ENCODE peak calls at places on chromosome 1, in five cellular contexts. One of them, this sample, is unnamed. For H3K27me3, the result is how much of the 10 kb centered on the place peaks cover.

GRCh38 chr1:112625696-112626095 is 6.1 kb downstream of the CAPZA1 start:
- DNase-seq in IMR-90: no peak
- DNase-seq in mesenchymal stem cell: peak
- DNase-seq in colonic mucosa: no peak
- DNase-seq in HepG2: no peak
- DNase-seq in this sample: no peak

GRCh38 chr1:111358964-111359363 is 68.3 kb downstream of the CHIA start:
- DNase-seq in colonic mucosa: no peak
- DNase-seq in mesenchymal stem cell: no peak
- DNase-seq in HepG2: no peak
- DNase-seq in IMR-90: no peak
- DNase-seq in this sample: no peak

GRCh38 chr1:10867138-10867721 is 70.8 kb upstream of the CASZ1 start:
- DNase-seq in IMR-90: peak
- DNase-seq in colonic mucosa: peak
- DNase-seq in HepG2: no peak
- DNase-seq in mesenchymal stem cell: peak
- DNase-seq in this sample: peak

GRCh38 chr1:226438007-226438406 is 30.1 kb upstream of the PARP1 start:
- DNase-seq in colonic mucosa: no peak
- DNase-seq in HepG2: peak
- DNase-seq in mesenchymal stem cell: peak
- DNase-seq in IMR-90: no peak
- DNase-seq in this sample: no peak

GRCh38 chr1:84145051-84145450 is 980 bp downstream of the PRKACB start:
- DNase-seq in HepG2: no peak
- DNase-seq in mesenchymal stem cell: no peak
- DNase-seq in IMR-90: peak
- DNase-seq in colonic mucosa: peak
- DNase-seq in this sample: no peak

GRCh38 chr1:97603776-97604175 is 317.1 kb downstream of the DPYD start:
- DNase-seq in mesenchymal stem cell: peak
- DNase-seq in IMR-90: peak
- DNase-seq in colonic mucosa: no peak
- DNase-seq in HepG2: no peak
- DNase-seq in this sample: no peak

GRCh38 chr1:99385852-99386251 is 121.6 kb downstream of the PLPPR4 start:
- DNase-seq in mesenchymal stem cell: no peak
- DNase-seq in HepG2: no peak
- DNase-seq in colonic mucosa: no peak
- DNase-seq in IMR-90: no peak
- DNase-seq in this sample: no peak

GRCh38 chr1:228358764-228359612 is 47.6 kb downstream of the TRIM11 start:
- DNase-seq in mesenchymal stem cell: no peak
- DNase-seq in IMR-90: no peak
- DNase-seq in colonic mucosa: no peak
- DNase-seq in HepG2: no peak
- DNase-seq in this sample: no peak

GRCh38 chr1:48572632-48573258 is 100.7 kb upstream of the SPATA6 start:
- DNase-seq in IMR-90: peak
- DNase-seq in mesenchymal stem cell: peak
- DNase-seq in colonic mucosa: peak
- DNase-seq in HepG2: peak
- DNase-seq in this sample: peak

GRCh38 chr1:8597455-8597854 is 220.0 kb downstream of the RERE start:
- DNase-seq in colonic mucosa: no peak
- DNase-seq in IMR-90: peak
- DNase-seq in mesenchymal stem cell: no peak
- DNase-seq in HepG2: no peak
- DNase-seq in this sample: no peak

GRCh38 chr1:235107368-235108184 is 21.1 kb downstream of the TOMM20 start:
- DNase-seq in IMR-90: no peak
- DNase-seq in colonic mucosa: no peak
- DNase-seq in HepG2: no peak
- DNase-seq in mesenchymal stem cell: no peak
- DNase-seq in this sample: peak

GRCh38 chr1:63593887-63594617 is 841 bp downstream of the PGM1 start:
- DNase-seq in mesenchymal stem cell: peak
- DNase-seq in colonic mucosa: peak
- DNase-seq in HepG2: peak
- DNase-seq in IMR-90: peak
- DNase-seq in this sample: peak

GRCh38 chr1:3625151-3625907 is 514 bp downstream of the TPRG1L start:
- DNase-seq in mesenchymal stem cell: peak
- DNase-seq in IMR-90: peak
- DNase-seq in colonic mucosa: peak
- DNase-seq in HepG2: peak
- DNase-seq in this sample: peak

GRCh38 chr1:230375795-230376194 is 50.3 kb downstream of the PGBD5 start:
- DNase-seq in mesenchymal stem cell: no peak
- DNase-seq in HepG2: no peak
- DNase-seq in IMR-90: no peak
- DNase-seq in colonic mucosa: no peak
- DNase-seq in this sample: no peak

GRCh38 chr1:204621391-204621790 is 64.1 kb downstream of the LRRN2 start:
- DNase-seq in mesenchymal stem cell: no peak
- DNase-seq in IMR-90: no peak
- DNase-seq in HepG2: no peak
- DNase-seq in colonic mucosa: no peak
- DNase-seq in this sample: no peak

GRCh38 chr1:226827458-226827857 is 43.0 kb upstream of the PSEN2 start:
- DNase-seq in HepG2: no peak
- DNase-seq in mesenchymal stem cell: no peak
- DNase-seq in colonic mucosa: peak
- DNase-seq in IMR-90: no peak
- DNase-seq in this sample: peak

GRCh38 chr1:31579374-31579773 is 3.1 kb downstream of the TINAGL1 start:
- DNase-seq in IMR-90: no peak
- DNase-seq in colonic mucosa: no peak
- DNase-seq in mesenchymal stem cell: no peak
- DNase-seq in HepG2: no peak
- DNase-seq in this sample: peak

GRCh38 chr1:88892146-88892877 is 945 bp upstream of the GTF2B start:
- DNase-seq in colonic mucosa: no peak
- DNase-seq in HepG2: peak
- DNase-seq in IMR-90: peak
- DNase-seq in mesenchymal stem cell: peak
- DNase-seq in this sample: peak

GRCh38 chr1:7948950-7949349 is 8.3 kb upstream of the TNFRSF9 start:
- DNase-seq in IMR-90: peak
- DNase-seq in HepG2: no peak
- DNase-seq in colonic mucosa: no peak
- DNase-seq in mesenchymal stem cell: peak
- DNase-seq in this sample: no peak

GRCh38 chr1:241310451-241310850 is 46.6 kb downstream of the RGS7 start:
- DNase-seq in HepG2: no peak
- DNase-seq in IMR-90: peak
- DNase-seq in colonic mucosa: no peak
- DNase-seq in mesenchymal stem cell: no peak
- DNase-seq in this sample: no peak

GRCh38 chr1:66542811-66543767 is 9.1 kb downstream of the SGIP1 start:
- DNase-seq in colonic mucosa: peak
- DNase-seq in IMR-90: peak
- DNase-seq in mesenchymal stem cell: peak
- DNase-seq in HepG2: peak
- DNase-seq in this sample: no peak

GRCh38 chr1:229158317-229159294 is 112.3 kb upstream of the RAB4A start:
- DNase-seq in IMR-90: no peak
- DNase-seq in colonic mucosa: peak
- DNase-seq in HepG2: no peak
- DNase-seq in mesenchymal stem cell: peak
- DNase-seq in this sample: no peak

GRCh38 chr1:173301507-173301906 is 94.4 kb upstream of the TNFSF4 start:
- DNase-seq in HepG2: no peak
- DNase-seq in mesenchymal stem cell: peak
- DNase-seq in colonic mucosa: no peak
- DNase-seq in IMR-90: no peak
- DNase-seq in this sample: no peak

GRCh38 chr1:235818632-235819136 is 48.0 kb downstream of the LYST start:
- DNase-seq in IMR-90: no peak
- DNase-seq in HepG2: no peak
- DNase-seq in mesenchymal stem cell: no peak
- DNase-seq in colonic mucosa: no peak
- DNase-seq in this sample: no peak

GRCh38 chr1:14529436-14529835 is 69.0 kb upstream of the KAZN start:
- DNase-seq in mesenchymal stem cell: no peak
- DNase-seq in IMR-90: no peak
- DNase-seq in colonic mucosa: no peak
- DNase-seq in HepG2: no peak
- DNase-seq in this sample: no peak

GRCh38 chr1:109399326-109399957 is 1.7 kb upstream of the SORT1 start:
- DNase-seq in IMR-90: peak
- DNase-seq in colonic mucosa: peak
- DNase-seq in HepG2: peak
- DNase-seq in mesenchymal stem cell: peak
- DNase-seq in this sample: no peak

GRCh38 chr1:12541274-12542137 is 76.5 kb downstream of the DHRS3 start:
- DNase-seq in colonic mucosa: peak
- DNase-seq in IMR-90: peak
- DNase-seq in mesenchymal stem cell: peak
- DNase-seq in HepG2: no peak
- DNase-seq in this sample: peak

GRCh38 chr1:236942431-236942830 is 61.8 kb downstream of the MT1HL1 start:
- DNase-seq in IMR-90: no peak
- DNase-seq in colonic mucosa: no peak
- DNase-seq in mesenchymal stem cell: no peak
- DNase-seq in HepG2: no peak
- DNase-seq in this sample: no peak

GRCh38 chr1:6352138-6352563 is 41.4 kb downstream of the ACOT7 start:
- DNase-seq in colonic mucosa: peak
- DNase-seq in mesenchymal stem cell: no peak
- DNase-seq in IMR-90: no peak
- DNase-seq in HepG2: peak
- DNase-seq in this sample: peak

GRCh38 chr1:178126790-178127189 is 32.9 kb downstream of the RASAL2 start:
- DNase-seq in HepG2: peak
- DNase-seq in colonic mucosa: no peak
- DNase-seq in IMR-90: peak
- DNase-seq in mesenchymal stem cell: peak
- DNase-seq in this sample: no peak

GRCh38 chr1:56854521-56855099 is at the start of gene C8A:
- DNase-seq in mesenchymal stem cell: no peak
- DNase-seq in IMR-90: no peak
- DNase-seq in HepG2: peak
- DNase-seq in colonic mucosa: no peak
- DNase-seq in this sample: no peak

GRCh38 chr1:199747984-199748383 is 279.5 kb upstream of the NR5A2 start:
- DNase-seq in mesenchymal stem cell: no peak
- DNase-seq in HepG2: no peak
- DNase-seq in colonic mucosa: no peak
- DNase-seq in IMR-90: no peak
- DNase-seq in this sample: peak

GRCh38 chr1:167059045-167059728 is 31.0 kb downstream of the GPA33 start:
- DNase-seq in colonic mucosa: peak
- DNase-seq in mesenchymal stem cell: peak
- DNase-seq in HepG2: peak
- DNase-seq in IMR-90: peak
- DNase-seq in this sample: peak

GRCh38 chr1:154883919-154884867 is 14.1 kb upstream of the KCNN3 start:
- DNase-seq in mesenchymal stem cell: no peak
- DNase-seq in HepG2: no peak
- DNase-seq in IMR-90: no peak
- DNase-seq in colonic mucosa: no peak
- DNase-seq in this sample: peak
- H3K27ac ChIP-seq in mesenchymal stem cell: no peak
- H3K27ac ChIP-seq in HepG2: no peak
- H3K27ac ChIP-seq in IMR-90: no peak
- H3K27ac ChIP-seq in colonic mucosa: no peak
- H3K27ac ChIP-seq in this sample: no peak

DNA sequence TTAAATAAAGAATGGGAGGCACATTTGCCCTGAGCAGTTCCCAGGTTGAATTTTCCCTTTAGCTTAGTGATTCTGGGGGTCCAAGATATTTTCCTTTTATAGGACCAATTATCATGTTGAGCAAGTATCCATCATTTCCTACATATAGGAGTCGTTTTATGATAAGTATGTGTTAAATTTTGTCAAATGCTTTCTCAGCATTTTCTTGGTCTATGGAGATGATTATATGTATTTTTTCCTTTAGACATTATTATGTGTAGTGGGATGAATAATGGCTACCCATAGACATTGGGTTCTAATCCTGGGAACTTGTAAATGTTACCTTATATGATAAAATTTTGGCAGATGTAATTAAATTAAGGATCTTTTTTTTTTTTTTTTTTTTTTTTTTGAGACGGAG is 128.7 kb downstream of the LMO4 start:
- DNase-seq in HepG2: no peak
- DNase-seq in colonic mucosa: no peak
- DNase-seq in IMR-90: no peak
- DNase-seq in mesenchymal stem cell: no peak
- DNase-seq in this sample: no peak
- H3K9ac ChIP-seq in HepG2: no peak
- H3K9ac ChIP-seq in colonic mucosa: no peak
- H3K9ac ChIP-seq in IMR-90: no peak
- H3K9ac ChIP-seq in mesenchymal stem cell: no peak
- H3K9ac ChIP-seq in this sample: no peak

DNA sequence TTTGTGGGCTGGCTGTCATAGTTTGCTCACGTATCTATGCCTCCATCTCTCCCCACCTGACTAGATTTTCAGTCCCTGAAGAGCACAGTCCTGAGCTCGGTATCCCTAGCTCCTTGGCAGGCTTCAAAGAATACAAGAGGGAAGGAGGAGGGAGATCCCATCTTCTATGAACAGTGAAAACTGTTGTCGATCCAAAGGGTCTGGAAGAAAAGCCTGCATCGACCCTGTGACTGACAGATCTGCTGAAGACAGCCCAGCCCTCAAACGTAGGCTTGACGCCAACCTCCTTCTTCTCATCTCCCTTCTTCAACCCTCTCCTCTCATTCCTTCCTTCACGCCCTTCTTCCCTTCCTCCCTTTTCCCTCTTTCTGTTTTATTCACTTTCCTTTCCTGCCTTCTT is 13.3 kb upstream of the ADORA1 start:
- DNase-seq in HepG2: no peak
- DNase-seq in mesenchymal stem cell: no peak
- DNase-seq in IMR-90: no peak
- DNase-seq in colonic mucosa: no peak
- DNase-seq in this sample: no peak
- H3K27me3 ChIP-seq in HepG2: under half
- H3K27me3 ChIP-seq in mesenchymal stem cell: half or more
- H3K27me3 ChIP-seq in IMR-90: half or more
- H3K27me3 ChIP-seq in colonic mucosa: under half
- H3K27me3 ChIP-seq in this sample: half or more

DNA sequence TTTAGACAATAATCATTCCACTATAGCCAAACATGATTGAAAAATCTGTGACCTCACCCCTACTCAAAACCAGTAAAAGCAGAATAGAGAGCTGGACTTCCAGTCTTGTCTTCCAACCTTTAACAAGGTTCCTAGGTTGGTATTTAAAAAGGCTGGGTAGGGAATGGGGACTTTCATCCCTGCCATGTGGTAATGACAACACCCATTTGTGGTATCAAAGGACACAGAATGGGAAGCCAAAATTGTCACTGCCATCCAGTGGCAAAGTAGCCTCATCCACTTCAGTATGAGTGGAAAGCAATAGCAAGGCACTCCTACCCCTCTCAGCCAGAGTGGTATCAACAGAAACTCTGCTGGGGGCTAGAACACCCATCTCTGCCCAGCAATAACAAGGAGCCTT is 33.9 kb downstream of the UCHL5 start:
- DNase-seq in colonic mucosa: no peak
- DNase-seq in mesenchymal stem cell: no peak
- DNase-seq in IMR-90: no peak
- DNase-seq in HepG2: no peak
- DNase-seq in this sample: no peak
- H3K27ac ChIP-seq in colonic mucosa: no peak
- H3K27ac ChIP-seq in mesenchymal stem cell: no peak
- H3K27ac ChIP-seq in IMR-90: no peak
- H3K27ac ChIP-seq in HepG2: no peak
- H3K27ac ChIP-seq in this sample: no peak

GRCh38 chr1:185318431-185319151 is 1.5 kb upstream of the IVNS1ABP start:
- DNase-seq in mesenchymal stem cell: no peak
- DNase-seq in HepG2: no peak
- DNase-seq in IMR-90: no peak
- DNase-seq in colonic mucosa: no peak
- DNase-seq in this sample: no peak
- H3K9ac ChIP-seq in mesenchymal stem cell: peak
- H3K9ac ChIP-seq in HepG2: peak
- H3K9ac ChIP-seq in IMR-90: no peak
- H3K9ac ChIP-seq in colonic mucosa: no peak
- H3K9ac ChIP-seq in this sample: no peak

This sample was measured in endodermal cell.